ENCODE peak calls at places on chromosome 2, in eight cellular contexts. Y is lung, N is cardiac muscle cell, Z is neural progenitor cell, C is fibroblast of pulmonary artery, Q is choroid plexus epithelial cell, K is IMR-90, G is left ventricle myocardium inferior. V is an unnamed sample.

GRCh38 chr2:94872088-94872618 is 923 bp downstream of the TEKT4 start:
- DNase-seq in Y (no peak), N (no peak), Z (no peak), C (no peak), Q (no peak), K (no peak), G (no peak), V (no peak)

GRCh38 chr2:170582313-170582712 is 132.8 kb upstream of the SP5 start:
- DNase-seq in Y (no peak), N (no peak), Z (peak; percentile 7), C (no peak), Q (no peak), K (no peak), G (no peak), V (no peak)

GRCh38 chr2:176926453-176926852 is 286.1 kb upstream of the HNRNPA3 start:
- DNase-seq in Y (no peak), N (no peak), Z (no peak), C (no peak), Q (no peak), K (no peak), G (no peak), V (no peak)

GRCh38 chr2:206328979-206329378 is 54.5 kb downstream of the ZDBF2 start:
- DNase-seq in Y (no peak), N (no peak), Z (peak; percentile 29), C (no peak), Q (no peak), K (no peak), G (no peak), V (no peak)

GRCh38 chr2:173402405-173402974 is 47.8 kb downstream of the CDCA7 start:
- DNase-seq in Y (peak; percentile 81), N (peak; percentile 90), Z (peak; percentile 92), C (peak; percentile 87), Q (peak; percentile 90), K (peak; percentile 79), G (peak; percentile 71), V (peak; percentile 76)

GRCh38 chr2:60439219-60439974 is 114.1 kb downstream of the BCL11A start:
- DNase-seq in Y (peak; percentile 55), N (peak; percentile 53), Z (peak; percentile 24), C (peak; percentile 10), Q (peak; percentile 35), K (no peak), G (peak; percentile 39), V (no peak)

GRCh38 chr2:21317131-21317530 is 193.4 kb downstream of the TDRD15 start:
- DNase-seq in Y (peak; percentile 35), N (peak; percentile 27), Z (peak; percentile 86), C (peak; percentile 21), Q (peak; percentile 48), K (peak; percentile 8), G (peak; percentile 27), V (no peak)

GRCh38 chr2:145752091-145752806 is 1232.3 kb upstream of the ZEB2 start:
- DNase-seq in Y (peak; percentile 68), N (peak; percentile 93), Z (peak; percentile 74), C (peak; percentile 94), Q (peak; percentile 97), K (peak; percentile 89), G (no peak), V (peak; percentile 88)

GRCh38 chr2:28137221-28137620 is 246.7 kb downstream of the BABAM2 start:
- DNase-seq in Y (no peak), N (peak; percentile 89), Z (no peak), C (peak; percentile 84), Q (peak; percentile 96), K (peak; percentile 86), G (no peak), V (peak; percentile 82)

GRCh38 chr2:96100893-96101304 is 15.5 kb downstream of the ADRA2B start:
- DNase-seq in Y (no peak), N (no peak), Z (no peak), C (no peak), Q (no peak), K (no peak), G (no peak), V (no peak)

GRCh38 chr2:130342020-130342532 is 621 bp upstream of the IMP4 start:
- DNase-seq in Y (peak; percentile 92), N (peak; percentile 95), Z (peak; percentile 96), C (peak; percentile 93), Q (peak; percentile 97), K (peak; percentile 91), G (peak; percentile 90), V (peak; percentile 81)

GRCh38 chr2:54103454-54104314 is 11.7 kb upstream of the ACYP2 start:
- DNase-seq in Y (peak; percentile 56), N (peak; percentile 73), Z (peak; percentile 33), C (peak; percentile 67), Q (peak; percentile 82), K (peak; percentile 54), G (no peak), V (peak; percentile 20)

GRCh38 chr2:44928660-44929471 is 12.6 kb upstream of the SIX3 start:
- DNase-seq in Y (no peak), N (no peak), Z (peak; percentile 75), C (no peak), Q (no peak), K (no peak), G (no peak), V (no peak)

GRCh38 chr2:44929680-44930273 is 11.7 kb upstream of the SIX3 start:
- DNase-seq in Y (no peak), N (no peak), Z (peak; percentile 81), C (no peak), Q (no peak), K (no peak), G (no peak), V (no peak)

GRCh38 chr2:44926957-44927356 is 14.5 kb upstream of the SIX3 start:
- DNase-seq in Y (no peak), N (no peak), Z (peak; percentile 82), C (no peak), Q (no peak), K (no peak), G (no peak), V (no peak)

GRCh38 chr2:44930274-44930826 is 11.2 kb upstream of the SIX3 start:
- DNase-seq in Y (no peak), N (no peak), Z (peak; percentile 68), C (no peak), Q (no peak), K (no peak), G (no peak), V (no peak)

DNA sequence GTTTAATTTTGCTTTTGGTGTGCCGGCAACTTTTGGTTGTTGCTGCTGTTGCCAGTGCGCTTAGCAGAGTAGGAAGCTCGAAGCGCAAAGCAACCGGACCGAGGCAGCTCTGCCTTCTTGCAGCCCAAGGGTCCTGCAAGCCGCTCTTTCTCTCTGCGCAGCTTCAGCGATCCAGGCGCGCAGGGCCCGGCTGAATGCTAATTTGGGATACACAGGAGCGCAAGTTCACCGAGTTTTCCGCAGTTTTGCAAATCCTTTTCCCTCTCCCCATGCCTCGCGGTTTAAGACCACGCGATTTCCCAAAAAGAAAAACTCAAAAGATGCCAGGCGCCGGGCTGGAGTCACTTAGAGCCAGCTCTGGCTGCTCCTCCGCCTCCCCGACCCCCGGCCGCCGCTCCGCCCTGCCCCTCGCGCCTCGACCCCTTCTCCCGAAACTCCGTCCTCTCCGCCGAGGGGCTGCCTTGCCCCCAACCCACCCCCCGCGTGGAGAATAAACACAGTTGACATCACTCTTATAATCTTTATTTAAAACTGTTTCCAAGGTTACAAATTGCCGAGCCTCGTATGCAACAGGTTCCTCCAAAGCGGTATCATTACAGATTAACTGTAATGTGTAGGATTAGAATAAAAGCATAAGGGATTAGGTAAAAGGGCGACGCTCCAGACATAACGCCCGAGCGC is 13.4 kb upstream of the SIX3 start:
- DNase-seq in Y (no peak), N (no peak), Z (peak; percentile 86), C (no peak), Q (no peak), K (no peak), G (no peak), V (no peak)
- H3K4me3 ChIP-seq in Y (no peak overlapping the region), N (peak overlapping the region; percentile 13), Z (peak overlapping the region; percentile 42), C (no peak overlapping the region), Q (no peak overlapping the region), K (no peak overlapping the region), G (peak overlapping the region; percentile 56), V (no peak overlapping the region)

GRCh38 chr2:26957524-26957923 is 12.9 kb upstream of the MAPRE3 start:
- DNase-seq in Y (no peak), N (no peak), Z (no peak), C (no peak), Q (no peak), K (no peak), G (no peak), V (no peak)
- TF ChIP-seq CTCF in Y (no peak), N (no peak), Z (no peak), C (no peak), Q (no peak), K (no peak), G (no peak), V (no peak)

DNA sequence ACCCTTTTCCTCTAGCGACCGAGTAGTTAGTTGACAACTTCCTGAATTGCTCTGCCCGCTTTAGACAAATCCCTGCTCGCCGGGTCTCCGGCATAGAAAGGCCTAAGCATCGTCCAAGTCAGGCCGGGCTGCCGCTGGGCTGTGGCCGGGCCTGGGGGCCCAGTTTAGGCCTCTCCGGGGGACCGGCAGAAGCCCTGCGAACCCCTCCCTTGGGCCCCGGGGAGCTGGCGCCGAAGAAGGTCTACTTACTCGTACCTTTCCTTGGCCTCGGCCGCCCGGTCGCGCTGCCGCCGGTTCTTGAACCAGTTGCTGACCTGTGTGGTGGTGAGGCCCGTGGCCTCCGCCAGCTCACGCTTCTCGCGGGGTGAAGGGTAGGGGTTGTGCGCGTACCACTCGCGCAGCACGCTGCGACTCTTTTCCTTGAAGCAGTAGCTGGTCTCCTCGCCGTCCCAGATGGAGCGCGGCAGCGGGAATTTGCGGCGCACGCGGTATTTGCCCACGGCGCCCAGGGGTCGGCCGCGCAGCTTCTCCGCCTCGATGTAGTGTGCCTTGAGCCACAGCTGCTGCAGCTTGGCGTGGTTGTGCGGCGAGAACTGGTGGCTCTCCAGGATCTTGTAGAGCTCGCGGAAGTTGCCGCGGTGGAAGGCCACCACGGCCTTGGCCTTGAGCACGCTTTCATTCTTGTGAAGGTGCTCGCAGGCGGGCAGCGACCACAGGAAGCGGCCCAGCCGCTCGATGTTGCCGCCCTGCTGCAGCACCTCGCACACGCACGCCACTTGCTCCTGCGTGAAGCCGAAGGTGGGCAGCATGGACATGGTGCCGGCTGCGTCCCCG is 739 bp downstream of the SIX2 start:
- DNase-seq in Y (no peak), N (peak; percentile 31), Z (peak; percentile 55), C (peak; percentile 16), Q (peak; percentile 39), K (peak; percentile 2), G (no peak), V (no peak)
- H3K4me3 ChIP-seq in Y (no peak overlapping the region), N (peak overlapping the region; percentile 4), Z (peak overlapping the region; percentile 28), C (peak overlapping the region; percentile 46), Q (peak overlapping the region; percentile 67), K (peak overlapping the region; percentile 15), G (peak overlapping the region; percentile 68), V (peak overlapping the region; percentile 21)

DNA sequence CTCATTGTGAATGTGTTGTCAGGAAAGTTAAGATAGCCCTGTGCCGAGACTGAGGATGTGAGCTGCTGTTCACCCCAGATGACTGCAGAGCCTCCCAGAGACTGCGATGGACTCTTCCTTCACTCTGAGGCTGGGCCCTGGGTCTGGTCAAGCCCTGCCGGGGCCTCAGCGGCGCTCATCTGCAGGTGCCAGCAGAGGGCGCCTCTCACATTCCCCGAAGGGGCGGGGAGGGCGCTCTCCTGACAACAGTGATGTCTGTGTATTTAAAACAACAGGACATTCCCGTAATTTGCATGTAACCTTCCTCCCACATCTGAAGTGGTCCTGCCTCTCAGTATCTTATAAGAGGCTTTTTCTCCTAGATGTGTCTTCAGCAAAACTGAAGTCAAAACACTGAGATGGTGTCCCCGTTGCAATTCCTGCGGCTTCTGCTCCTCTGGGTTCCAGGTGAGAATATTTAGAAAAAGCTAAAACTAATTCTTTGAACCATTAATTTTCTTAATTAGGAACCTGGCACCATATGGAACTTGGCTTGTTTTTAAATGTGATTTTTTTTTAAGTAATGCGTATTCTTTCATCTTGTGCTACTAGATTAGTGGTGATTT is 1377.9 kb downstream of the RPIA start:
- DNase-seq in Y (no peak), N (peak; percentile 11), Z (no peak), C (no peak), Q (peak; percentile 18), K (no peak), G (no peak), V (no peak)
- TF ChIP-seq CTCF in Y (no peak), N (peak; percentile 40), Z (no peak), C (no peak), Q (peak; percentile 48), K (peak; percentile 55), G (peak; percentile 51), V (peak; percentile 45)